ENCODE peak calls at places on chromosome X, in ten cellular contexts. X, Q, E, B, V, N, L, T, F and H are unnamed samples. For H3K4me1, the result is how much of the 10 kb centered on the place peaks cover.

GRCh38 chrX:56797966-56798711 is 69.1 kb downstream of the NBDY start:
- DNase-seq in X (no peak), Q (no peak), E (no peak), B (no peak), V (no peak), N (peak), L (peak), T (peak), F (no peak), H (no peak)

GRCh38 chrX:46626566-46626965 is 53.0 kb downstream of the CHST7 start:
- DNase-seq in X (no peak), Q (no peak), E (no peak), B (no peak), V (no peak), N (no peak), L (no peak), T (no peak), F (no peak), H (no peak)

GRCh38 chrX:128805236-128805635 is 718.1 kb downstream of the SMARCA1 start:
- DNase-seq in X (no peak), Q (no peak), E (no peak), B (no peak), V (no peak), N (no peak), L (no peak), T (no peak), F (no peak), H (no peak)

GRCh38 chrX:68411729-68412128 is 21.6 kb downstream of the OPHN1 start:
- DNase-seq in X (no peak), Q (no peak), E (no peak), B (no peak), V (no peak), N (no peak), L (no peak), T (no peak), F (no peak), H (no peak)

GRCh38 chrX:10242036-10242435 is 85.3 kb downstream of the CLCN4 start:
- DNase-seq in X (no peak), Q (no peak), E (no peak), B (no peak), V (no peak), N (no peak), L (no peak), T (no peak), F (no peak), H (no peak)

GRCh38 chrX:48961585-48962091 is 4.2 kb upstream of the OTUD5 start:
- DNase-seq in X (peak), Q (no peak), E (no peak), B (no peak), V (peak), N (no peak), L (no peak), T (no peak), F (no peak), H (peak)

GRCh38 chrX:47523713-47524166 is 37.3 kb upstream of the ARAF start:
- DNase-seq in X (no peak), Q (no peak), E (no peak), B (no peak), V (no peak), N (no peak), L (no peak), T (no peak), F (no peak), H (no peak)

GRCh38 chrX:74119016-74119910 is 184.7 kb upstream of the ZCCHC13 start:
- DNase-seq in X (no peak), Q (no peak), E (no peak), B (peak), V (no peak), N (no peak), L (peak), T (no peak), F (no peak), H (no peak)

GRCh38 chrX:131802836-131803626 is 220.1 kb upstream of the STK26 start:
- DNase-seq in X (peak), Q (peak), E (no peak), B (peak), V (peak), N (peak), L (peak), T (peak), F (peak), H (peak)

DNA sequence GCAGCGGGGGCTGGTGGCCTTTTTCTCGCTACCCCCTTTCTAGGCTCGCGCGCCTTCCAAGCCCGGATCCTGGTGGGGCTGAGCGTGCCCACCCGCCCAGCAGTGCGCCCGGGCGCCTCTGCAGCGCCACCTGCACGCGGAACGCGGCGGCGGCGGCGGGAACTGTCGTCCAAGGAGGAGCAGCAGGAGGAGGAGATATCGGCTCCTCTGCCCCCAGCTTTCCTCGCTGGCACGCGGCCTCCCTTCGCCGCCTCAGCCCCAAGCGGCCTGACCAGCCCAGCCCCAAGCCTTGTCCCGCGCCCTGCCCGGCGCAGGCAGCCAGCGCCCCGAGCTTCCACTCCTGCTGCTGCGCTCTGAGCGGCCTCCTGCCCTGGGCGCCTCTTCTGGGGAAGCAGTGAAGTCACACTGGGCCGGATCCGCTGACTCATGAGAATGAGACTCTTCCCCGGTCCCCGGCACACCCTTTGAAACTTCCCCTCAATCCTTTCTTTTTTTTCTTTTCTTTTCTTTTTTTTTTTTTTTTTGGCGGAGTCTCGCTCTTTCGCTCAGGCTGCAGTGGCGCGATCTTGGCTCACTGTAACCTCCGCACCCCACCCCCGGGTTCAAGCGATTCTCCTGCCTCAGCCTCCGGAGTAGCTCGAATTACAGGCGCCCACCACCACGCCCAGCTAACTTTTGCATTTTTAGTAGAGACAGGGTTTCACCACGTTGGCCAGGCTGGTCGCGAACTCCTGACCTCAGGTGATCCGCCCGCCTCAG is 10.6 kb upstream of the ELF4 start:
- DNase-seq in X (no peak), Q (peak), E (peak), B (peak), V (peak), N (peak), L (peak), T (peak), F (peak), H (peak)
- H3K4me3 ChIP-seq in X (no peak), Q (peak), E (peak), B (peak), V (peak), N (peak), L (peak), T (peak), F (peak), H (peak)

DNA sequence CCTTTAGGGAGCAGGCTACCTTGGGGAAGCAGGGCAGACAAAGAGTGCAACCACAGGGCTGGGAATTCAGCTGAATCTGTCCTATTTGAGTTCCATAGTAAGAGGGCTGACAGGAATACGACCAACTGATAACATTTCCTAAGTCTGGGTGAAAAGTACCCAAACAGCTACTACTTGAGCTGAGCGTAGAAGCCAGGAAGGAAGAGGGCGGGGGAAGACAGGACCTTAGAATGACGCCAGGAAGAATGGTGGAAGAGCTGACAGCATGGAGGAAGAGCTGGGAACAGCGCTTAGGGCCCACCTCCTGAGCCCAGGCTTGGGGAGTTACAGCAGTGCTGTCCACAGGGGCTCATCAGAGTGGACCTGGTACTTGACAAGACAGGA is 14.4 kb downstream of the MECP2 start:
- DNase-seq in X (no peak), Q (no peak), E (no peak), B (no peak), V (no peak), N (no peak), L (no peak), T (no peak), F (no peak), H (no peak)
- H3K4me1 ChIP-seq in X (under half), Q (under half), E (under half), B (under half), V (under half), N (under half), L (under half), T (under half), F (under half), H (under half)

DNA sequence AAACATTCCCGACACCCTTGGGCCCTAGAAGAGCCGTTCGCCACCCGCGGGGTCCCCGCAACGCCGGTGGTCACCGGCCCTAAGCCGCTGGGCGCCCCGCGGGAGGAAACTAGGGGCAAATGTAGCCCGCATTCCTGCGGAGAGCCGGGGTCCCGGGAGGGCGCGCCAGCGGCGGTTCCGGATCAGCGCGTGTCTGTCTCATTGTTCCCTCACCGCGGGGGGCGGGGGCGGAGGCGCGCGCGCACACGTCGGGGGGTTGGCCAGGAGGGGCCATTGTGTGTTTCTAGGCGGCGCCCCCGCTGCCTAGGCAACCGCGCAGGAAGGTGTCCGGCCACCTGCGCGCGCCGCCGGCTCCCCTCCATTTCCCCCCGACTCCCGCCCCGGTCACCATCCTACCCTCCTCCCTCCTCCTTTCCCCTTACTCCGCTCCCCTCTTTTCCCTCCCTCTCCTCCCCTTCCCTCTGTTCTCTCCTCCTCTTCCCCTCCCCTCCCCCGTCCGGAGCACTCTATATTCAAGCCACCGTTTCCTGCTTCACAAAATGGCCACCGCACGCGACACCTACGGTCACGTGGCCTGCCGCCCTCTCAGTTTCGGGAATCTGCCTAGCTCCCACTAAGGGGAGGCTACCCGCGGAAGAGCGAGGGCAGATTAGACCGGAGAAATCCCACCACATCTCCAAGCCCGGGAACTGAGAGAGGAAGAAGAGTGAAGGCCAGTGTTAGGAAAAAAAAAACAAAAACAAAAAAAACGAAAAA is 796 bp upstream of the DDX3X start:
- DNase-seq in X (peak), Q (peak), E (peak), B (peak), V (peak), N (peak), L (peak), T (peak), F (peak), H (peak)
- H3K4me3 ChIP-seq in X (peak), Q (peak), E (peak), B (peak), V (peak), N (peak), L (peak), T (peak), F (peak), H (peak)

DNA sequence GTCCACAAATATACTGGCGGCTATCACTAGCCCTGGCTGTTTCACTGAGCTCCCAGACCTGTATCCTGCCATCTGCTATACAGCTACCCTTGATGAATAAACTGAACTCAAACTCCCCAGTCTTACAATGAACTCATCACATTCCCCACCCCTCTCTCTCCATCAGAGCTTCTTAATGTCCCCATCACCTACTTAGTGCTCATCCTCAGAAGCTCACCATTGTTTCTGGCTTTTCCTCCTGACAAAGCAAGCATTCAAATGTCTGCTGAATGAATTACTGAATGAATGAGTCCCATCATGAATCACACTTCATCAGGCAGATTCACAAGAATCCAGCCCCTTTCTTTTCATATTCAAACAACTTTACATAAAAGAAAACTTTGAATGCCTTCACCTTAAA is 5.6 kb upstream of the DGAT2L6 start:
- DNase-seq in X (no peak), Q (peak), E (no peak), B (no peak), V (no peak), N (no peak), L (no peak), T (no peak), F (no peak), H (peak)
- H3K4me1 ChIP-seq in X (under half), Q (under half), E (under half), B (under half), V (under half), N (under half), L (half or more), T (under half), F (under half), H (half or more)

DNA sequence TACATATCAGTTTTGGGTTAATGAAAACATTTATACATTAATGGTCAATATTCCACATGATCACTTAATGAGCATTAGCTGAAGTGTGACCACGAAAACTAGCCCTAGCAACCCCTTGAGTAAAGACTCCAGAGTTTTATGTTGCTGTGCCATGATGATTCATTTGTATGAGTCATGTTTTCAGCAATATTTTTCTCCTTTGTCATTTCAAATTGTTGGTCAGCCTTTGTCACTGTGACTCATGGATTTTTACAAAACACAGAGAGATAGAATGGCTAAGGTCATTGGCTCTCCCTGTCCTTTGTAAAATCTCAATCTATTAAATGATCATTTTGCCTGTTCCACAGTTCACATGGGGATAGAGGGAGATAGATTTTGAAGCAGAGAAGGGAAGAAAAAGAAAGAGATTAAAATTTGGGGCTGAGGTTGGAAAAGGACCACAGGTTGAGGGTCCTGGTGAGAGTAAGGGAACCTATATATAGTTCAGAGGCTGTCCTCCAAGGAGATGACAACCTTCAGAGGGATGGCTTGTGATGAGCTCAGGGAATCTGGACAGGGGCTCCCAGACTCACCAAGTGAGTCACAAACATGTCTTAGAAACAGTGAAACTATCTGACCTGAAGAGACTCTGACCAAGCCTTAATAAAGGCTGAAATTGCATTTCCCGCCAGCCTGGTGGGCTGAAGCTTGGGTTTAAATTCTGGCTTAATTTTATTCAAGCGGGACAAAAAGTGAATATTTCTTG is 25.6 kb downstream of the NR0B1 start:
- DNase-seq in X (no peak), Q (peak), E (no peak), B (peak), V (no peak), N (no peak), L (peak), T (no peak), F (no peak), H (no peak)
- H3K4me3 ChIP-seq in X (no peak), Q (no peak), E (no peak), B (no peak), V (no peak), N (no peak), L (no peak), T (no peak), F (no peak), H (no peak)

DNA sequence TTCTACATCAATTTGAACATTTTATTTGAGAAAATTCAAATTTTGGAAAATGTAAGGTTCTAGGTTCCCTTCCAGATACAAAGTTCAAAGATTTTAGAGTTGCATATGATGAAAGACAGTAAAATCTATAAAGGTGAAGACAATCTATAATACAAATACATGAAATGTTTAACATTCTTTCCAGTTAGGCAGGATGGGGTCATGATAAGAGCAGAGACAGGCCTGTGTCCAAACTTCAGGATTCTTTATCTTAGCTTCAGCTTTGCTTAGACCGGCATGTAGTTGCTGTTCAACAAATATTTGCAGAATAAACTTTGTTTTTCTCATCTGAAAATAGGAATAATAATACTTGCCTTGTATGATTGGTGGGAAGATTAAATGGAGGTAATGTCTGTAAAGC is 4.5 kb upstream of the RPS6KA3 start:
- DNase-seq in X (peak), Q (no peak), E (no peak), B (no peak), V (no peak), N (no peak), L (no peak), T (no peak), F (no peak), H (no peak)
- H3K4me1 ChIP-seq in X (under half), Q (under half), E (under half), B (under half), V (under half), N (under half), L (under half), T (under half), F (under half), H (under half)

DNA sequence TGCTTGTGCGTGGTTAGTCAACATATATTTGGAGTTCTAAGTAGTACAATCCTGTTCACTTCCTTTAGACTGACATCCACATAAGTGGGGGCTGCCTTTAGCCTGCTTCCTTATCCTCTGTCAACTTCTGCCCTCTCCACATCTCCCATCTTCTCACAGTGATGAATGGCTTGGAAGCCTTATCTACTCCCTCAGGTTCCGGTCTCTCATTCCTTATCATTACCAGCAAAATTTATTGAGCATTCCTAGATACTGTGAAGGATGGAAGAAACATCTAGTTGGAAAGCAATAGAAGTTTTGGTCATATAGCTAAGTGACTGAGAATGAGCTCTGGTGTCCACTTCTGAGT is 25.2 kb downstream of the DOCK11 start:
- DNase-seq in X (no peak), Q (no peak), E (no peak), B (no peak), V (no peak), N (no peak), L (no peak), T (no peak), F (no peak), H (no peak)
- H3K4me3 ChIP-seq in X (no peak), Q (no peak), E (no peak), B (no peak), V (no peak), N (no peak), L (no peak), T (no peak), F (no peak), H (no peak)

GRCh38 chrX:130060122-130061069 is 49.9 kb downstream of the ELF4 start:
- DNase-seq in X (peak), Q (peak), E (peak), B (peak), V (peak), N (peak), L (peak), T (peak), F (peak), H (peak)
- H3K4me1 ChIP-seq in X (under half), Q (under half), E (under half), B (under half), V (under half), N (under half), L (under half), T (under half), F (under half), H (under half)

GRCh38 chrX:14798805-14799397 is 74.0 kb downstream of the FANCB start:
- DNase-seq in X (no peak), Q (no peak), E (no peak), B (no peak), V (no peak), N (no peak), L (no peak), T (no peak), F (no peak), H (no peak)
- H3K4me3 ChIP-seq in X (no peak), Q (no peak), E (no peak), B (no peak), V (no peak), N (no peak), L (no peak), T (no peak), F (no peak), H (no peak)